ENCODE peak calls at places on chromosomes 4 and X, in nine cellular contexts. C is adrenal gland, B is left ventricle myocardium inferior, P is hepatocyte, A is MM.1S, L is heart left ventricle, G is brain microvascular endothelial cell, M is upper lobe of left lung, E is stomach. U is an unnamed sample.

GRCh38 chrX:123739474-123739873 is 6.6 kb upstream of the THOC2 start:
- DNase-seq in E (no peak), C (no peak), A (no peak), P (no peak), L (no peak), M (no peak), B (no peak), G (no peak), U (no peak)

GRCh38 chr4:128301979-128302378 is 14.4 kb upstream of the PGRMC2 start:
- DNase-seq in P (no peak), M (no peak), A (no peak), B (no peak), C (no peak), E (no peak), L (no peak), G (no peak), U (no peak)

GRCh38 chr4:185774815-185775684 is 36.9 kb downstream of the SORBS2 start:
- DNase-seq in A (no peak), E (peak), B (no peak), M (peak), P (peak), C (peak), G (peak), L (no peak), U (no peak)

GRCh38 chr4:20253272-20253798 is 1.6 kb downstream of the SLIT2 start:
- DNase-seq in M (no peak), G (no peak), E (no peak), P (no peak), L (peak), C (peak), B (no peak), A (no peak), U (no peak)

GRCh38 chrX:133391116-133391515 is 24.2 kb downstream of the GPC4 start:
- DNase-seq in B (no peak), G (no peak), P (no peak), A (no peak), C (no peak), L (no peak), M (no peak), E (no peak), U (no peak)

GRCh38 chr4:124640037-124640730 is 72.3 kb downstream of the ANKRD50 start:
- DNase-seq in P (no peak), M (no peak), L (no peak), C (peak), E (peak), A (no peak), B (no peak), G (peak), U (peak)

GRCh38 chr4:173415092-173415491 is 16.2 kb upstream of the SCRG1 start:
- DNase-seq in L (no peak), M (no peak), E (no peak), B (no peak), P (no peak), C (no peak), G (no peak), A (no peak), U (peak)

GRCh38 chr4:83490876-83491450 is 6.1 kb upstream of the ABRAXAS1 start:
- DNase-seq in G (peak), M (no peak), L (no peak), A (peak), B (no peak), C (no peak), P (peak), E (no peak), U (peak)

GRCh38 chr4:150476776-150477175 is 105.2 kb upstream of the MAB21L2 start:
- DNase-seq in P (no peak), B (no peak), A (no peak), C (no peak), M (no peak), E (no peak), L (no peak), G (no peak), U (no peak)

GRCh38 chr4:114780205-114780604 is 181.6 kb downstream of the UGT8 start:
- DNase-seq in A (peak), P (peak), L (no peak), C (no peak), B (no peak), E (no peak), M (no peak), G (peak), U (peak)

GRCh38 chrX:136752796-136753195 is 27.9 kb downstream of the ARHGEF6 start:
- DNase-seq in C (no peak), E (no peak), L (no peak), M (no peak), B (no peak), P (no peak), G (peak), A (no peak), U (no peak)

GRCh38 chr4:87543835-87544461 is 14.8 kb upstream of the SPARCL1 start:
- DNase-seq in E (no peak), A (peak), M (no peak), B (no peak), C (peak), P (peak), G (peak), L (no peak), U (peak)

GRCh38 chrX:40729923-40730584 is 5.3 kb downstream of the MED14 start:
- DNase-seq in A (no peak), E (no peak), C (no peak), B (no peak), L (no peak), M (no peak), G (no peak), P (peak), U (no peak)

GRCh38 chrX:40734956-40735317 is 405 bp downstream of the MED14 start:
- DNase-seq in E (no peak), A (peak), B (no peak), L (peak), M (peak), G (no peak), P (peak), C (peak), U (no peak)

GRCh38 chrX:40736170-40736505 is 796 bp upstream of the MED14 start:
- DNase-seq in P (no peak), M (no peak), L (no peak), A (no peak), C (peak), G (no peak), B (no peak), E (no peak), U (no peak)

GRCh38 chrX:40733691-40734090 is 1.7 kb downstream of the MED14 start:
- DNase-seq in A (no peak), G (no peak), E (no peak), L (no peak), B (no peak), C (no peak), P (no peak), M (no peak), U (no peak)

GRCh38 chrX:40735318-40736169 is at the start of gene MED14:
- DNase-seq in C (peak), L (peak), M (peak), B (peak), A (peak), P (peak), G (peak), E (peak), U (peak)
- TF ChIP-seq CTCF in C (peak), L (peak), M (peak), B (peak), A (peak), P (peak), G (peak), E (no peak), U (peak)

GRCh38 chrX:45862801-45863200 is 662.1 kb upstream of the DIPK2B start:
- DNase-seq in C (no peak), P (no peak), B (no peak), M (no peak), L (no peak), A (no peak), E (no peak), G (no peak), U (no peak)
- H3K27ac ChIP-seq in C (no peak), P (no peak), B (no peak), M (no peak), L (no peak), A (no peak), E (no peak), G (no peak), U (no peak)

GRCh38 chr4:147596377-147596776 is 20.8 kb upstream of the TMEM184C start:
- DNase-seq in L (no peak), E (no peak), P (no peak), M (no peak), B (no peak), A (no peak), G (no peak), C (no peak), U (peak)
- TF ChIP-seq CTCF in L (no peak), E (no peak), P (peak), M (no peak), B (no peak), A (no peak), G (no peak), C (no peak), U (no peak)

DNA sequence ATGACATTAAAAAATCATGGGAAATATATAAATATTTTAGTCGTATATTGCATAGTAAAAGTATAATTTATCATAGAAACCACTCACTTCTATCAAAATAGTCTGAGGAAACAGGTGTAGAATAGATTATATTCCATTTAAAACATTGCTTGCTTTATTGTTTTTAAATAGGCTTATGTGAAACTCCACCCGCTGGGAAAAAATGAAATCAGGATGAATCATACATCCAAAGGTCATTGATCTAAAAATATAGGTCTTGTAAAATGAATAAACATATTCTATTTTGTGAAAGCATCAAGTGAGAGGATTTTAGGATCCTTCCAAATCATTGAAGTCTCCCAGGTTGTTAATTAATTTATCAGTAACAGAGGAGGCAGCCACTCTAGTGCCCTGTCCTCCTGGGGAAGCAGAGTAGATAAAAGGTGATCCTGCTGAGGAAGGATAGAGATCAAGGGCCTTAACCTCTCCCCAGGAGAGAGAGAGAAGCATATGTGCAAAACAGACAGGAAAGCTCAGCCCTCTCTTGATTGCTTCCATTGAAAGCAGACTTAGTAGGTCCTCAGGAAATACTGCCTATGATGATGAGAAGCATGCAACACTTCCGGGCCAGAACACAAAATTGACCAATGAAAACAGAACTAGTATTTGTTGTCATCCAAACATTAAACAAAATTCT is 96.8 kb upstream of the MAP9 start:
- DNase-seq in E (no peak), A (no peak), C (no peak), M (no peak), G (no peak), P (no peak), L (no peak), B (no peak), U (no peak)
- H3K27ac ChIP-seq in E (no peak), A (no peak), C (no peak), M (no peak), G (no peak), P (no peak), L (no peak), B (peak), U (no peak)

GRCh38 chr4:88573286-88573994 is 18.8 kb upstream of the HERC3 start:
- DNase-seq in B (no peak), C (no peak), L (no peak), M (no peak), G (no peak), E (no peak), A (no peak), P (no peak), U (no peak)
- TF ChIP-seq CTCF in B (no peak), C (no peak), L (no peak), M (no peak), G (no peak), E (no peak), A (no peak), P (no peak), U (no peak)

GRCh38 chr4:6405417-6405747 is 67.0 kb downstream of the PPP2R2C start:
- DNase-seq in L (no peak), G (no peak), C (no peak), M (no peak), E (no peak), P (no peak), B (no peak), A (no peak), U (no peak)
- H3K27ac ChIP-seq in L (no peak), G (no peak), C (no peak), M (no peak), E (no peak), P (no peak), B (no peak), A (no peak), U (no peak)

U was measured in RWPE1.